ENCODE peak calls at places on chromosomes 3 and 15, in five cellular contexts. One of them, this sample, is unnamed.

GRCh38 chr3:176693416-176693815 is 503.9 kb downstream of the TBL1XR1 start:
- DNase-seq in GM13977: no peak
- DNase-seq in cardiac fibroblast: no peak
- DNase-seq in right atrium auricular region: no peak
- DNase-seq in brain microvascular endothelial cell: no peak
- DNase-seq in this sample: no peak

GRCh38 chr3:52091566-52092290 is 35.4 kb upstream of the DUSP7 start:
- DNase-seq in GM13977: no peak
- DNase-seq in cardiac fibroblast: peak
- DNase-seq in right atrium auricular region: no peak
- DNase-seq in brain microvascular endothelial cell: no peak
- DNase-seq in this sample: no peak

GRCh38 chr15:63044077-63044644 is 1.6 kb downstream of the TPM1 start:
- DNase-seq in GM13977: peak
- DNase-seq in cardiac fibroblast: peak
- DNase-seq in right atrium auricular region: no peak
- DNase-seq in brain microvascular endothelial cell: no peak
- DNase-seq in this sample: no peak

GRCh38 chr15:64180235-64180824 is 17.5 kb upstream of the PPIB start:
- DNase-seq in GM13977: peak
- DNase-seq in cardiac fibroblast: no peak
- DNase-seq in right atrium auricular region: no peak
- DNase-seq in brain microvascular endothelial cell: no peak
- DNase-seq in this sample: no peak

GRCh38 chr3:106862067-106862466 is 515.2 kb upstream of the CCDC54 start:
- DNase-seq in GM13977: no peak
- DNase-seq in cardiac fibroblast: peak
- DNase-seq in right atrium auricular region: no peak
- DNase-seq in brain microvascular endothelial cell: peak
- DNase-seq in this sample: peak

GRCh38 chr3:188400494-188401243 is 246.7 kb downstream of the LPP start:
- DNase-seq in GM13977: peak
- DNase-seq in cardiac fibroblast: no peak
- DNase-seq in right atrium auricular region: no peak
- DNase-seq in brain microvascular endothelial cell: no peak
- DNase-seq in this sample: no peak

GRCh38 chr3:159634414-159634813 is 354.2 kb upstream of the IL12A start:
- DNase-seq in GM13977: no peak
- DNase-seq in cardiac fibroblast: peak
- DNase-seq in right atrium auricular region: no peak
- DNase-seq in brain microvascular endothelial cell: peak
- DNase-seq in this sample: peak

GRCh38 chr3:177538064-177538742 is 340.9 kb upstream of the TBL1XR1 start:
- DNase-seq in GM13977: no peak
- DNase-seq in cardiac fibroblast: peak
- DNase-seq in right atrium auricular region: no peak
- DNase-seq in brain microvascular endothelial cell: peak
- DNase-seq in this sample: no peak

GRCh38 chr3:48233542-48233941 is 7.4 kb upstream of the ZNF589 start:
- DNase-seq in GM13977: no peak
- DNase-seq in cardiac fibroblast: no peak
- DNase-seq in right atrium auricular region: no peak
- DNase-seq in brain microvascular endothelial cell: no peak
- DNase-seq in this sample: no peak

GRCh38 chr3:152834354-152835310 is at the start of gene P2RY1:
- DNase-seq in GM13977: peak
- DNase-seq in cardiac fibroblast: peak
- DNase-seq in right atrium auricular region: peak
- DNase-seq in brain microvascular endothelial cell: peak
- DNase-seq in this sample: peak

GRCh38 chr3:65412591-65412990 is 626.1 kb downstream of the MAGI1 start:
- DNase-seq in GM13977: no peak
- DNase-seq in cardiac fibroblast: no peak
- DNase-seq in right atrium auricular region: no peak
- DNase-seq in brain microvascular endothelial cell: no peak
- DNase-seq in this sample: peak

GRCh38 chr3:169948559-169949371 is 17.8 kb upstream of the SEC62 start:
- DNase-seq in GM13977: no peak
- DNase-seq in cardiac fibroblast: no peak
- DNase-seq in right atrium auricular region: no peak
- DNase-seq in brain microvascular endothelial cell: no peak
- DNase-seq in this sample: no peak

GRCh38 chr15:33089878-33090757 is 104.4 kb downstream of the FMN1 start:
- DNase-seq in GM13977: no peak
- DNase-seq in cardiac fibroblast: peak
- DNase-seq in right atrium auricular region: no peak
- DNase-seq in brain microvascular endothelial cell: peak
- DNase-seq in this sample: peak

GRCh38 chr15:33084661-33085060 is 109.9 kb downstream of the FMN1 start:
- DNase-seq in GM13977: no peak
- DNase-seq in cardiac fibroblast: no peak
- DNase-seq in right atrium auricular region: no peak
- DNase-seq in brain microvascular endothelial cell: no peak
- DNase-seq in this sample: no peak

GRCh38 chr15:33083232-33084006 is 111.1 kb downstream of the FMN1 start:
- DNase-seq in GM13977: no peak
- DNase-seq in cardiac fibroblast: no peak
- DNase-seq in right atrium auricular region: no peak
- DNase-seq in brain microvascular endothelial cell: no peak
- DNase-seq in this sample: no peak

GRCh38 chr15:33089165-33089877 is 105.2 kb downstream of the FMN1 start:
- DNase-seq in GM13977: no peak
- DNase-seq in cardiac fibroblast: no peak
- DNase-seq in right atrium auricular region: no peak
- DNase-seq in brain microvascular endothelial cell: no peak
- DNase-seq in this sample: no peak

DNA sequence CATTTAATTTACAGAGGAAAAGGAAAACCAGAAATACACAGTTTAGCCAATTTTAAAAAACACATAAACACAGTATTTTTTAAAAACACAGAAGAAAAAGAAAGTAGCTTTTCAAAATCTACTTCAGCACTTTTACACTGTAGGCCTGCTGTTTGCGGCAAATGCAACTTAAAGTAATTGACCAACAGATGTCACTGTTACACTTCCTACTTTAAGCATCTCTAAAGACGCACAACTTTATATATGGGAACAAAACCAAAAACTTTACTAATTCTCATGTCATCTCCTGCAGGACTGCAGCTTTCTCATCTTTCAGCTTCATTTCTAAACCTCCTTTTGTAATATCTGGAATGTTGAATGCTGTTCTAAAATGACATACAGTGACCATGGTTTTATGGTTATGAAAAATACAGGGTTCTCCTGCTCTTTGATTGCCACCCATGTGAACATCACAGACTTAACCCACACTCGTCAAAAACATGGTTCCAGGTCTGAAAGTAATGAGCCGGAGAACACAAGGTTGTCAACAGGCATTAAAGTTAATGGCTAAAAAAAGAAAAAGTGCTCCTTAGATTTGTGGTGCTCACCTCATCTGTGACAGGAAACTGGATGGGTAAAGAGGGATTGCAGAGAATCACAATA is 107.9 kb downstream of the FMN1 start:
- DNase-seq in GM13977: peak
- DNase-seq in cardiac fibroblast: peak
- DNase-seq in right atrium auricular region: no peak
- DNase-seq in brain microvascular endothelial cell: peak
- DNase-seq in this sample: peak
- TF ChIP-seq CTCF in GM13977: peak
- TF ChIP-seq CTCF in cardiac fibroblast: peak
- TF ChIP-seq CTCF in right atrium auricular region: peak
- TF ChIP-seq CTCF in brain microvascular endothelial cell: peak
- TF ChIP-seq CTCF in this sample: peak

GRCh38 chr15:25989327-25989726 is 126.2 kb upstream of the ATP10A start:
- DNase-seq in GM13977: no peak
- DNase-seq in cardiac fibroblast: no peak
- DNase-seq in right atrium auricular region: no peak
- DNase-seq in brain microvascular endothelial cell: no peak
- DNase-seq in this sample: no peak
- TF ChIP-seq CTCF in GM13977: no peak
- TF ChIP-seq CTCF in cardiac fibroblast: no peak
- TF ChIP-seq CTCF in right atrium auricular region: no peak
- TF ChIP-seq CTCF in brain microvascular endothelial cell: no peak
- TF ChIP-seq CTCF in this sample: no peak

DNA sequence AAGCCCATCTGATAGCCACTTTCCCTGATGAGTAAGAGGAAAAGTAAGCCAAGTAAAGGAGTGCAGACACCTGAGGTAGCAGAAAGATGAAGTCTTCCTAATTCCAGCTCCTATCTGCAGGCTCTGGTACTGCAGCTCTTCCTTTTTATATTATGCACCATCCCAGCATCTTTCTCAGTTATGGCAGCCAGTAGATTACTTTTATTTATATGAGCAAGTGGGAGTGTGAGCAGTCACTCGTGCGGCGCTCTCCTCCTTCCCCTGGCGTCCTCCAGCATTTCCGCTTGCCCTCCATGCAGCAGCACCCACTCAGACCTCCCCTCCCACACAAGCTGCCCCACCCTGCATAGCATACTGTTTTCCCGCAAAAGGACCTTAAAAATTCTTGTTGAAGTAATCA is 465.9 kb upstream of the DPPA4 start:
- DNase-seq in GM13977: no peak
- DNase-seq in cardiac fibroblast: peak
- DNase-seq in right atrium auricular region: no peak
- DNase-seq in brain microvascular endothelial cell: no peak
- DNase-seq in this sample: peak
- TF ChIP-seq CTCF in GM13977: no peak
- TF ChIP-seq CTCF in cardiac fibroblast: peak
- TF ChIP-seq CTCF in right atrium auricular region: no peak
- TF ChIP-seq CTCF in brain microvascular endothelial cell: peak
- TF ChIP-seq CTCF in this sample: peak

DNA sequence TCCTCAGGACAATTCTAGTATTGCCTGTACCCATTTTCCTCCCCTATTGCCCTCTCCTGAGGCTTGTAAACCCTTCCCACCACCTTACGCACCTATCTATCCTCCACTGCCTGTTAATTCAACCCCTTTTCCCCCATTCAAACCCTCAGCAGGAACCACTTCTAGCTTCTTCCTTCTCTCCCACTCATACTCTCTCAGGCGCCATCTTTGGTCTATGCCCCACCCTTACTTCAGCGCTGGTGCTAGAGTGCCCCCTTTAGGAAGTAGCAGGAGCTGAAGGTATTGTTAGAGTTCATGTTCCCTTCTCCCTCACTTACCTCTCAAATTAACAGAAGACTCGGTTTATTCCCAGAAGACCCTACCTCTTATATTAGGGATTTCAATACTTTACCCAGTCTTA is 121.8 kb upstream of the NLGN1 start:
- DNase-seq in GM13977: no peak
- DNase-seq in cardiac fibroblast: no peak
- DNase-seq in right atrium auricular region: no peak
- DNase-seq in brain microvascular endothelial cell: no peak
- DNase-seq in this sample: peak
- TF ChIP-seq CTCF in GM13977: peak
- TF ChIP-seq CTCF in cardiac fibroblast: no peak
- TF ChIP-seq CTCF in right atrium auricular region: no peak
- TF ChIP-seq CTCF in brain microvascular endothelial cell: no peak
- TF ChIP-seq CTCF in this sample: no peak